ENCODE peak calls at places on chromosomes 7 and 10, in five cellular contexts. One of them, this sample, is unnamed.

GRCh38 chr7:132547806-132548205 is 28.5 kb downstream of the PLXNA4 start:
- DNase-seq in midbrain: peak
- DNase-seq in NCI-H226: no peak
- DNase-seq in endothelial cell: no peak
- DNase-seq in activated T-cell treated with anti-CD3 and anti-CD28 coated beads, Interleukin-2, amount 50 U/mL, for 4 hours: no peak
- DNase-seq in this sample: no peak

GRCh38 chr7:74272305-74273038 is 16.7 kb upstream of the CLIP2 start:
- DNase-seq in midbrain: peak
- DNase-seq in NCI-H226: peak
- DNase-seq in endothelial cell: peak
- DNase-seq in activated T-cell treated with anti-CD3 and anti-CD28 coated beads, Interleukin-2, amount 50 U/mL, for 4 hours: no peak
- DNase-seq in this sample: no peak

GRCh38 chr10:79057481-79058275 is 11.1 kb upstream of the ZMIZ1 start:
- DNase-seq in midbrain: no peak
- DNase-seq in NCI-H226: no peak
- DNase-seq in endothelial cell: no peak
- DNase-seq in activated T-cell treated with anti-CD3 and anti-CD28 coated beads, Interleukin-2, amount 50 U/mL, for 4 hours: no peak
- DNase-seq in this sample: no peak

GRCh38 chr7:75638607-75639070 is 100.1 kb downstream of the HIP1 start:
- DNase-seq in midbrain: peak
- DNase-seq in NCI-H226: peak
- DNase-seq in endothelial cell: peak
- DNase-seq in activated T-cell treated with anti-CD3 and anti-CD28 coated beads, Interleukin-2, amount 50 U/mL, for 4 hours: no peak
- DNase-seq in this sample: no peak

GRCh38 chr7:152664636-152665035 is 11.3 kb downstream of the XRCC2 start:
- DNase-seq in midbrain: no peak
- DNase-seq in NCI-H226: peak
- DNase-seq in endothelial cell: peak
- DNase-seq in activated T-cell treated with anti-CD3 and anti-CD28 coated beads, Interleukin-2, amount 50 U/mL, for 4 hours: no peak
- DNase-seq in this sample: no peak

GRCh38 chr10:6647811-6648526 is 67.9 kb upstream of the PRKCQ start:
- DNase-seq in midbrain: peak
- DNase-seq in NCI-H226: no peak
- DNase-seq in endothelial cell: peak
- DNase-seq in activated T-cell treated with anti-CD3 and anti-CD28 coated beads, Interleukin-2, amount 50 U/mL, for 4 hours: peak
- DNase-seq in this sample: peak

GRCh38 chr10:26776258-26776657 is 78.8 kb downstream of the PDSS1 start:
- DNase-seq in midbrain: no peak
- DNase-seq in NCI-H226: peak
- DNase-seq in endothelial cell: no peak
- DNase-seq in activated T-cell treated with anti-CD3 and anti-CD28 coated beads, Interleukin-2, amount 50 U/mL, for 4 hours: no peak
- DNase-seq in this sample: no peak

GRCh38 chr10:22657566-22658190 is 56.7 kb downstream of the PIP4K2A start:
- DNase-seq in midbrain: no peak
- DNase-seq in NCI-H226: no peak
- DNase-seq in endothelial cell: no peak
- DNase-seq in activated T-cell treated with anti-CD3 and anti-CD28 coated beads, Interleukin-2, amount 50 U/mL, for 4 hours: no peak
- DNase-seq in this sample: no peak

GRCh38 chr7:10708447-10708846 is 265.2 kb upstream of the PHF14 start:
- DNase-seq in midbrain: peak
- DNase-seq in NCI-H226: no peak
- DNase-seq in endothelial cell: peak
- DNase-seq in activated T-cell treated with anti-CD3 and anti-CD28 coated beads, Interleukin-2, amount 50 U/mL, for 4 hours: no peak
- DNase-seq in this sample: no peak

GRCh38 chr7:46507601-46508000 is 586.5 kb upstream of the IGFBP3 start:
- DNase-seq in midbrain: no peak
- DNase-seq in NCI-H226: no peak
- DNase-seq in endothelial cell: no peak
- DNase-seq in activated T-cell treated with anti-CD3 and anti-CD28 coated beads, Interleukin-2, amount 50 U/mL, for 4 hours: no peak
- DNase-seq in this sample: no peak

GRCh38 chr10:114507449-114507848 is 103.1 kb upstream of the AFAP1L2 start:
- DNase-seq in midbrain: no peak
- DNase-seq in NCI-H226: no peak
- DNase-seq in endothelial cell: no peak
- DNase-seq in activated T-cell treated with anti-CD3 and anti-CD28 coated beads, Interleukin-2, amount 50 U/mL, for 4 hours: no peak
- DNase-seq in this sample: no peak

GRCh38 chr10:119243478-119243877 is 36.1 kb downstream of the GRK5 start:
- DNase-seq in midbrain: no peak
- DNase-seq in NCI-H226: no peak
- DNase-seq in endothelial cell: no peak
- DNase-seq in activated T-cell treated with anti-CD3 and anti-CD28 coated beads, Interleukin-2, amount 50 U/mL, for 4 hours: no peak
- DNase-seq in this sample: no peak

GRCh38 chr10:24858244-24858907 is 94.0 kb downstream of the PRTFDC1 start:
- DNase-seq in midbrain: no peak
- DNase-seq in NCI-H226: peak
- DNase-seq in endothelial cell: no peak
- DNase-seq in activated T-cell treated with anti-CD3 and anti-CD28 coated beads, Interleukin-2, amount 50 U/mL, for 4 hours: no peak
- DNase-seq in this sample: no peak

GRCh38 chr7:135800560-135800959 is 51.9 kb upstream of the FAM180A start:
- DNase-seq in midbrain: no peak
- DNase-seq in NCI-H226: no peak
- DNase-seq in endothelial cell: no peak
- DNase-seq in activated T-cell treated with anti-CD3 and anti-CD28 coated beads, Interleukin-2, amount 50 U/mL, for 4 hours: no peak
- DNase-seq in this sample: no peak

GRCh38 chr7:80087051-80087767 is 47.4 kb upstream of the GNAI1 start:
- DNase-seq in midbrain: no peak
- DNase-seq in NCI-H226: peak
- DNase-seq in endothelial cell: no peak
- DNase-seq in activated T-cell treated with anti-CD3 and anti-CD28 coated beads, Interleukin-2, amount 50 U/mL, for 4 hours: no peak
- DNase-seq in this sample: no peak

GRCh38 chr10:32049113-32049512 is 7.1 kb downstream of the KIF5B start:
- DNase-seq in midbrain: no peak
- DNase-seq in NCI-H226: peak
- DNase-seq in endothelial cell: no peak
- DNase-seq in activated T-cell treated with anti-CD3 and anti-CD28 coated beads, Interleukin-2, amount 50 U/mL, for 4 hours: no peak
- DNase-seq in this sample: no peak

GRCh38 chr7:537911-538634 is 18.4 kb upstream of the PDGFA start:
- DNase-seq in midbrain: no peak
- DNase-seq in NCI-H226: peak
- DNase-seq in endothelial cell: no peak
- DNase-seq in activated T-cell treated with anti-CD3 and anti-CD28 coated beads, Interleukin-2, amount 50 U/mL, for 4 hours: no peak
- DNase-seq in this sample: no peak

GRCh38 chr10:18473424-18474110 is 177.8 kb downstream of the NSUN6 start:
- DNase-seq in midbrain: peak
- DNase-seq in NCI-H226: no peak
- DNase-seq in endothelial cell: no peak
- DNase-seq in activated T-cell treated with anti-CD3 and anti-CD28 coated beads, Interleukin-2, amount 50 U/mL, for 4 hours: no peak
- DNase-seq in this sample: no peak

GRCh38 chr10:68153473-68154210 is 44.4 kb downstream of the MYPN start:
- DNase-seq in midbrain: no peak
- DNase-seq in NCI-H226: peak
- DNase-seq in endothelial cell: no peak
- DNase-seq in activated T-cell treated with anti-CD3 and anti-CD28 coated beads, Interleukin-2, amount 50 U/mL, for 4 hours: no peak
- DNase-seq in this sample: no peak

GRCh38 chr7:151069841-151070572 is 10.6 kb downstream of the FASTK start:
- DNase-seq in midbrain: no peak
- DNase-seq in NCI-H226: no peak
- DNase-seq in endothelial cell: no peak
- DNase-seq in activated T-cell treated with anti-CD3 and anti-CD28 coated beads, Interleukin-2, amount 50 U/mL, for 4 hours: no peak
- DNase-seq in this sample: no peak

GRCh38 chr7:114820993-114821945 is 100.6 kb upstream of the MDFIC start:
- DNase-seq in midbrain: no peak
- DNase-seq in NCI-H226: no peak
- DNase-seq in endothelial cell: no peak
- DNase-seq in activated T-cell treated with anti-CD3 and anti-CD28 coated beads, Interleukin-2, amount 50 U/mL, for 4 hours: no peak
- DNase-seq in this sample: no peak

GRCh38 chr10:79260803-79261740 is 86.2 kb upstream of the PPIF start:
- DNase-seq in midbrain: peak
- DNase-seq in NCI-H226: no peak
- DNase-seq in endothelial cell: no peak
- DNase-seq in activated T-cell treated with anti-CD3 and anti-CD28 coated beads, Interleukin-2, amount 50 U/mL, for 4 hours: no peak
- DNase-seq in this sample: no peak

GRCh38 chr10:88076027-88076880 is 212.8 kb downstream of the PTEN start:
- DNase-seq in midbrain: no peak
- DNase-seq in NCI-H226: no peak
- DNase-seq in endothelial cell: no peak
- DNase-seq in activated T-cell treated with anti-CD3 and anti-CD28 coated beads, Interleukin-2, amount 50 U/mL, for 4 hours: no peak
- DNase-seq in this sample: no peak

GRCh38 chr7:87218941-87219544 is 489 bp downstream of the TMEM243 start:
- DNase-seq in midbrain: peak
- DNase-seq in NCI-H226: peak
- DNase-seq in endothelial cell: peak
- DNase-seq in activated T-cell treated with anti-CD3 and anti-CD28 coated beads, Interleukin-2, amount 50 U/mL, for 4 hours: no peak
- DNase-seq in this sample: no peak

GRCh38 chr7:17988136-17988535 is 39.5 kb downstream of the PRPS1L1 start:
- DNase-seq in midbrain: no peak
- DNase-seq in NCI-H226: no peak
- DNase-seq in endothelial cell: no peak
- DNase-seq in activated T-cell treated with anti-CD3 and anti-CD28 coated beads, Interleukin-2, amount 50 U/mL, for 4 hours: no peak
- DNase-seq in this sample: no peak

GRCh38 chr10:2119316-2119715 is 382.0 kb upstream of the ADARB2 start:
- DNase-seq in midbrain: no peak
- DNase-seq in NCI-H226: no peak
- DNase-seq in endothelial cell: no peak
- DNase-seq in activated T-cell treated with anti-CD3 and anti-CD28 coated beads, Interleukin-2, amount 50 U/mL, for 4 hours: no peak
- DNase-seq in this sample: no peak

GRCh38 chr10:28514648-28515047 is 18.3 kb upstream of the WAC start:
- DNase-seq in midbrain: no peak
- DNase-seq in NCI-H226: no peak
- DNase-seq in endothelial cell: no peak
- DNase-seq in activated T-cell treated with anti-CD3 and anti-CD28 coated beads, Interleukin-2, amount 50 U/mL, for 4 hours: no peak
- DNase-seq in this sample: no peak

This sample was measured in natural killer cell.